ENCODE peak calls at places on chromosomes 5 and 9, in four cellular contexts. Q is CD4-positive, alpha-beta T cell; C is A673; X is endothelial cell. A is an unnamed sample.

GRCh38 chr5:81838307-81838906 is 87.5 kb upstream of the SSBP2 start:
- DNase-seq in Q (no peak), X (no peak), C (peak), A (peak)

GRCh38 chr5:73312146-73312871 is 136.3 kb downstream of the FOXD1 start:
- DNase-seq in C (no peak), Q (no peak), X (no peak), A (no peak)

GRCh38 chr9:106675780-106676179 is 187.2 kb upstream of the ZNF462 start:
- DNase-seq in Q (no peak), C (no peak), X (no peak), A (no peak)

GRCh38 chr9:18173923-18174322 is 300.0 kb upstream of the ADAMTSL1 start:
- DNase-seq in Q (no peak), X (no peak), C (no peak), A (no peak)

GRCh38 chr9:130288393-130288792 is 22.8 kb downstream of the HMCN2 start:
- DNase-seq in Q (no peak), C (no peak), X (no peak), A (no peak)

GRCh38 chr9:22159590-22159989 is 150.5 kb upstream of the CDKN2B start:
- DNase-seq in Q (no peak), X (no peak), C (no peak), A (no peak)

GRCh38 chr9:95055337-95055850 is 262.1 kb downstream of the FANCC start:
- DNase-seq in X (no peak), C (no peak), Q (no peak), A (no peak)

GRCh38 chr5:130692766-130693165 is 472.3 kb downstream of the HINT1 start:
- DNase-seq in Q (no peak), X (no peak), C (no peak), A (no peak)

GRCh38 chr9:76629205-76629990 is 134.8 kb upstream of the PCA3 start:
- DNase-seq in C (no peak), Q (no peak), X (no peak), A (no peak)

GRCh38 chr5:83711982-83712601 is 8.6 kb downstream of the HAPLN1 start:
- DNase-seq in X (peak), Q (no peak), C (peak), A (no peak)

GRCh38 chr9:19201899-19202891 is 28.3 kb upstream of the DENND4C start:
- DNase-seq in X (no peak), Q (no peak), C (no peak), A (no peak)

GRCh38 chr5:158727771-158728311 is 371.9 kb downstream of the EBF1 start:
- DNase-seq in Q (no peak), C (no peak), X (peak), A (no peak)

GRCh38 chr5:170861855-170862766 is at the start of gene RANBP17:
- DNase-seq in X (peak), C (no peak), Q (no peak), A (no peak)
- TF ChIP-seq CTCF in X (no peak), C (no peak), Q (no peak), A (no peak)

GRCh38 chr9:105244274-105244995 is at the start of gene SLC44A1:
- DNase-seq in X (peak), Q (peak), C (peak), A (peak)
- TF ChIP-seq CTCF in X (no peak), Q (no peak), C (no peak), A (no peak)

DNA sequence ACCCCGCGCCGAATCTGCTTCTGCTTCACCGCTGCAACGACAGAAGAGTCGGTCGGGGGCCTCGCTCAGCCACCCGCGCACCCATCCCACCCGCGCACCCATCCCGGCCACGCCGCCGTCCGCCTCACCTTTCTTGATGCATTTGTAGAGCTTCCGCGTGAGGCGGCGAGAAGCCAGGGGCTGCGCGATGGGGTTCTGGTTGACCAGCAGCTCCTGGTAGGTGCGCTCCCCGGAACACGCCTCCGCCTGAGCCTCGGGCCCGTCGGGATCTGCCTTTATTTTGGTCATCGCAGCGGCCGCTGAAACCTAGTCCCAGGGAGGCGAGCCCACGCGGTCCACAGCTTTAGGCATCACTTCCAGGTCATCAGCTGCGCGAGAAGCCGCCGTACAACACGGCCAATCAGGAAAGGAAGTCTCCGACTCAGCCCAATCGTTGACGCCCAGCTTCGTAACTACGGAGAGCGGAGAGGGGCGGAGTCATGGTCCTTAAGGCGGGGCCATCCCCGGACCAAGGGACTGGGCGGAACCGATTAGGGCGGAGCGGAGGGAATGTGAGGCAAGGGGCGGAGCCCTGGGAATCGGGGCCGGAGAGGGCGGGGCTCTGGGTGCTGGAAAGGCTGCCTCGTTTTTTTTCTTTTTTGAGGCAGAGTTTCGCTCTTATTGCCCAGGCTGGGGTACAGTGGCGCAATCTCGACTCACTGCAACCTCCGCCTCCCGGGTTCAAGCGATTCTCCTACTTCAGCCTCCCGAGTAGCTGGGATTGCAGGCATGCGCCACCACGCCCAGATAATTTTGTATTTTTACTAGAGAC is at the start of gene NHP2:
- DNase-seq in C (peak), Q (peak), X (peak), A (peak)
- TF ChIP-seq CTCF in C (no peak), Q (no peak), X (no peak), A (no peak)

GRCh38 chr9:132447346-132447745 is 37.3 kb downstream of the CFAP77 start:
- DNase-seq in Q (no peak), C (no peak), X (peak), A (no peak)
- TF ChIP-seq CTCF in Q (no peak), C (peak), X (peak), A (no peak)

DNA sequence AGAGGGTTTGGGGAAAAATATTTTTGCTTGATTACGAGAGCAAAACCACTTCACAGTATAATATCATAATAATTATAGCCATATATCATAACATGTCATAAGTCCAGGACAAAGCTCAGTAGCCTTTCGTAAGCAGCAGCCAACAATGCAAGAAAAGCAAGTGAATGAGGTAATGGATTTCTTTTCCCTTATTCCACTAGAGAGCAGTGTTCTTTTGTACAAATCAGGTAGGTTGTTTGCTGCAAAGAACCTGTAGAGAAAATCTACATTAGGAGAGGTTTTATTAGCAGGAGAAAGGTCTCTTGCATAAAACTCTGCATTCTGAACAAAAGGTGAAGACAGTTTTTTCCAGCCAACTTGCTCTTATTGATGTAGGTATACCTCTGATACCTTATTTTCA is 1033.4 kb downstream of the TLE4 start:
- DNase-seq in Q (no peak), C (peak), X (no peak), A (no peak)
- TF ChIP-seq CTCF in Q (no peak), C (peak), X (no peak), A (no peak)

GRCh38 chr9:120612218-120612617 is 32.3 kb upstream of the CDK5RAP2 start:
- DNase-seq in X (no peak), Q (no peak), C (peak), A (no peak)

GRCh38 chr9:120609636-120610035 is 29.7 kb upstream of the CDK5RAP2 start:
- DNase-seq in C (no peak), Q (no peak), X (no peak), A (no peak)

GRCh38 chr9:120611690-120612068 is 31.7 kb upstream of the CDK5RAP2 start:
- DNase-seq in X (no peak), C (no peak), Q (no peak), A (no peak)

GRCh38 chr9:120608421-120608820 is 28.5 kb upstream of the CDK5RAP2 start:
- DNase-seq in X (no peak), Q (no peak), C (no peak), A (no peak)

GRCh38 chr9:120610975-120611689 is 31.2 kb upstream of the CDK5RAP2 start:
- DNase-seq in X (no peak), Q (no peak), C (peak), A (no peak)
- TF ChIP-seq CTCF in X (peak), Q (no peak), C (peak), A (no peak)

GRCh38 chr9:114516913-114517312 is 11.6 kb upstream of the WHRN start:
- DNase-seq in C (no peak), X (no peak), Q (no peak), A (no peak)
- TF ChIP-seq CTCF in C (no peak), X (no peak), Q (no peak), A (no peak)

DNA sequence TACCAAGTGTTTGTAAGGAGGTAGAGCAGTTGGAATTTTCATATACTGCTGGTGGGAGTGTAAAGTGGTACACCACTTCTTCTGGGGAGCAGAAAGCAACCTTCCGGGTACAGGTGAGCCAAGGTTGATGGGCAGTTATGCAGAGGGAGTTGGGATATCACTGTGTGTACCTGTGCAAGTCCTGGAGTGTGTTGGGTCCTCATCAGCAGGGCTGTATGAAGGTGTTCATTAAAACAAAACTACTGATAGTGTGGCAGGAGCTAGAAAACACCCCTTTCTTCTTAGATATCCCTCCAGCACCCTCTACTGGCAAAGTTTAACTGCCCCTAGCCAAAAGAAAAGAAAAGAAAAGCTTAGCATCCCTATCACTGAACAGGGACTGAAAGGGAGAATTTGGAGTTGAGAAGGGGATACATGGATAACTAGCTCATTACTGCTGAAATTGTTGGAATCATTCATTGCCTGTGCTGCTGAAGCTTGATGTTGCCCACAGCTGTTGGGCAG is 10.7 kb downstream of the MARCHF6 start:
- DNase-seq in C (no peak), X (no peak), Q (no peak), A (no peak)
- TF ChIP-seq CTCF in C (peak), X (no peak), Q (no peak), A (no peak)

GRCh38 chr5:172607213-172607793 is 33.8 kb upstream of the NEURL1B start:
- DNase-seq in C (no peak), X (no peak), Q (no peak), A (no peak)
- TF ChIP-seq CTCF in C (no peak), X (no peak), Q (no peak), A (no peak)

A was measured in CD8-positive, alpha-beta T cell.